ENCODE peak calls at places on chromosome 15, in eight cellular contexts. N is transverse colon, S is stomach, U is spleen, O is breast epithelium, I is Panc1, E is endothelial cell of umbilical vein, C is GM12878. Q is an unnamed sample. For H3K36me3, the result is how much of the 10 kb centered on the place peaks cover.

GRCh38 chr15:71162309-71162708 is 47.0 kb downstream of the THSD4 start:
- DNase-seq in U (no peak), S (no peak), O (no peak), C (no peak), E (no peak), I (no peak), N (no peak), Q (no peak)

GRCh38 chr15:76972420-76973361 is 22.2 kb upstream of the PSTPIP1 start:
- DNase-seq in C (no peak), E (peak), S (no peak), U (no peak), O (no peak), N (no peak), I (no peak), Q (no peak)

GRCh38 chr15:100784493-100785180 is 95.0 kb upstream of the ALDH1A3 start:
- DNase-seq in O (no peak), N (no peak), C (no peak), I (no peak), E (no peak), U (no peak), S (peak), Q (no peak)

GRCh38 chr15:31254431-31255175 is 72.0 kb upstream of the KLF13 start:
- DNase-seq in S (no peak), U (peak), C (no peak), E (peak), O (no peak), N (peak), I (no peak), Q (peak)

GRCh38 chr15:29774900-29775299 is 47.4 kb downstream of the TJP1 start:
- DNase-seq in O (no peak), E (no peak), C (no peak), N (no peak), S (no peak), U (no peak), I (peak), Q (no peak)

GRCh38 chr15:29873942-29874341 is 51.7 kb upstream of the TJP1 start:
- DNase-seq in O (no peak), S (no peak), C (no peak), I (no peak), U (no peak), E (no peak), N (no peak), Q (no peak)

GRCh38 chr15:98906712-98907083 is 100.9 kb downstream of the PGPEP1L start:
- DNase-seq in E (no peak), O (no peak), U (no peak), C (no peak), I (no peak), N (no peak), S (peak), Q (no peak)

GRCh38 chr15:66932634-66933024 is 132.8 kb upstream of the SMAD3 start:
- DNase-seq in N (no peak), I (no peak), C (no peak), S (no peak), O (no peak), E (no peak), U (no peak), Q (no peak)

GRCh38 chr15:77001351-77001750 is 6.4 kb downstream of the PSTPIP1 start:
- DNase-seq in U (peak), O (no peak), S (no peak), C (no peak), N (no peak), I (no peak), E (no peak), Q (no peak)

GRCh38 chr15:22873204-22873701 is 34.8 kb downstream of the NIPA2 start:
- DNase-seq in U (peak), I (no peak), N (no peak), E (no peak), O (no peak), S (no peak), C (no peak), Q (no peak)

GRCh38 chr15:40097968-40098476 is 10.7 kb downstream of the BMF start:
- DNase-seq in C (no peak), N (peak), U (peak), S (peak), O (no peak), I (no peak), E (peak), Q (peak)

GRCh38 chr15:99967841-99968371 is 234.7 kb upstream of the LYSMD4 start:
- DNase-seq in N (no peak), E (no peak), S (peak), I (no peak), O (peak), C (no peak), U (peak), Q (peak)

GRCh38 chr15:63815796-63816533 is 17.8 kb downstream of the HERC1 start:
- DNase-seq in O (no peak), S (no peak), U (no peak), N (no peak), E (no peak), I (no peak), C (no peak), Q (no peak)

GRCh38 chr15:78170848-78171773 is 21.9 kb downstream of the IDH3A start:
- DNase-seq in O (no peak), U (no peak), S (no peak), C (peak), I (no peak), E (no peak), N (no peak), Q (peak)

GRCh38 chr15:83928392-83928734 is 274.4 kb downstream of the ADAMTSL3 start:
- DNase-seq in S (no peak), N (no peak), E (no peak), O (no peak), C (peak), U (no peak), I (no peak), Q (no peak)

GRCh38 chr15:63200464-63201242 is 11.2 kb downstream of the RAB8B start:
- DNase-seq in S (no peak), C (no peak), E (no peak), N (no peak), U (no peak), O (no peak), I (no peak), Q (no peak)

GRCh38 chr15:34628577-34629152 is 45.2 kb upstream of the GOLGA8B start:
- DNase-seq in U (no peak), O (no peak), N (no peak), I (no peak), S (no peak), E (peak), C (no peak), Q (no peak)

GRCh38 chr15:89034305-89034704 is 54.0 kb upstream of the ABHD2 start:
- DNase-seq in I (no peak), E (peak), S (no peak), O (no peak), N (no peak), C (no peak), U (no peak), Q (no peak)

GRCh38 chr15:42207674-42208579 is at the start of gene VPS39:
- DNase-seq in I (peak), O (peak), E (peak), N (peak), C (peak), S (peak), U (peak), Q (peak)
- TF ChIP-seq POLR2AphosphoS5 in I (peak), O (peak), E (peak), N (peak), C (peak), S (peak), U (peak), Q (peak)

DNA sequence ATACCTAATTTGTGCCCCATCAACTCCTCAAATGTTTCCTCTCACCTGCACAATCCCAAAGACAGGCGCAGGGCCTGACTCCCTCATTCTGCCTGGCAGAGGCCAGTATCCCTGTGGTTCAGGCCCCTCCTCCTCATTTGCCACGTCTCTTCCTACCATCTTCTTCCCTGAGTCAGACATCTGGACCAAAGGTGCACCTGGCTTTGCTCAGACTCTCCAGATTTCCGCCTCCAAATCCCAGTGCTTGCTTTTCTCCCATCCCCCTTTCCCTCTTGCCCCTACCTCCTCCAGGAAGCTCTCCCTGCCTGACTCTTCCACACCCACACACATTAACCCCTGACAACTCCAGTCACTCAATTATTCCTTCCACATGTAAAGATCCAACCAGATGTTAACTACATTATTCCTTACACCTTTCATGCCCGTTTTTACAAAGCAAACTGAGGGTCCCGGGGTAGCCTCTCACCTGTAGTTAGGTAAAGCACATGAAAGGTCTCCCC is 19.6 kb downstream of the SEMA7A start:
- DNase-seq in U (no peak), S (no peak), E (no peak), N (no peak), O (no peak), I (no peak), C (no peak), Q (no peak)
- H3K36me3 ChIP-seq in U (half or more), S (half or more), E (under half), N (under half), O (under half), I (under half), C (half or more), Q (under half)

GRCh38 chr15:50797926-50798325 is 32.4 kb upstream of the SPPL2A start:
- DNase-seq in E (no peak), O (no peak), I (no peak), U (no peak), S (no peak), C (no peak), N (no peak), Q (peak)
- TF ChIP-seq POLR2AphosphoS5 in E (no peak), O (no peak), I (no peak), U (no peak), S (no peak), C (no peak), N (no peak), Q (peak)

DNA sequence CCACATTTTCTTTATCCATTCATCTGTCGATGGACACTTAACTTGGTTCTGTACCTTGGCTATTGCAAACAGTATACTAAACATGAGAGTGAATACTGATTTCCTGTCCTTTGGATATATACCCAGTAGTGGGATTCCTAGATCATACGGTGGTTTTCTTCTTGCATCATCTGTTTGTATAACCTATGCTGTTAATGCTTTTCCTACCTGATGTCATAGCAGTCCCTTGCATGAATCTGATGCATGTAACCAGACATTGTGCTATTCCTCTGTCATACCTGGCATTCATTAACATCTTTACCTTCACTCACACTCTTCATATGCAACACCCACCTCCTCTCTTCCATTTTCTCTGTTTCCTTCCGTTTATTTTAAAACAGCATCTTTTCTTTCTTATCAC is 185.2 kb downstream of the KLHL25 start:
- DNase-seq in O (no peak), C (no peak), E (no peak), I (no peak), U (no peak), N (no peak), S (no peak), Q (no peak)
- H3K36me3 ChIP-seq in O (under half), C (under half), E (under half), I (under half), U (under half), N (under half), S (under half), Q (under half)

GRCh38 chr15:90665288-90666134 is 51.6 kb upstream of the BLM start:
- DNase-seq in N (peak), O (peak), I (no peak), C (peak), E (peak), U (peak), S (peak), Q (peak)
- TF ChIP-seq POLR2AphosphoS5 in N (peak), O (peak), I (peak), C (peak), E (peak), U (peak), S (peak), Q (no peak)

GRCh38 chr15:80971143-80971542 is 18.5 kb downstream of the MESD start:
- DNase-seq in S (no peak), U (no peak), N (no peak), O (no peak), E (no peak), I (no peak), C (no peak), Q (no peak)

GRCh38 chr15:80976851-80977250 is 12.8 kb downstream of the MESD start:
- DNase-seq in O (no peak), S (no peak), E (no peak), N (no peak), I (no peak), C (no peak), U (no peak), Q (no peak)

GRCh38 chr15:80972276-80972675 is 17.3 kb downstream of the MESD start:
- DNase-seq in N (no peak), U (no peak), I (no peak), O (no peak), C (no peak), E (no peak), S (no peak), Q (no peak)

GRCh38 chr15:80977627-80978036 is 12.0 kb downstream of the MESD start:
- DNase-seq in N (peak), U (no peak), O (no peak), E (peak), S (peak), C (no peak), I (no peak), Q (peak)

GRCh38 chr15:80974914-80975313 is 14.7 kb downstream of the MESD start:
- DNase-seq in E (no peak), I (no peak), O (no peak), N (no peak), S (no peak), U (no peak), C (no peak), Q (no peak)
- H3K36me3 ChIP-seq in E (under half), I (under half), O (under half), N (under half), S (under half), U (under half), C (under half), Q (under half)

GRCh38 chr15:96325579-96326331 is 4.7 kb upstream of the NR2F2 start:
- DNase-seq in O (no peak), U (no peak), I (no peak), C (no peak), S (no peak), E (peak), N (no peak), Q (no peak)

GRCh38 chr15:96324900-96325299 is 5.6 kb upstream of the NR2F2 start:
- DNase-seq in E (peak), U (no peak), C (no peak), O (no peak), S (no peak), N (no peak), I (no peak), Q (no peak)

GRCh38 chr15:96327155-96327741 is 3.3 kb upstream of the NR2F2 start:
- DNase-seq in O (no peak), C (peak), S (no peak), E (peak), I (no peak), N (no peak), U (no peak), Q (peak)

GRCh38 chr15:96328101-96328958 is 2.2 kb upstream of the NR2F2 start:
- DNase-seq in E (peak), O (no peak), N (no peak), U (no peak), S (no peak), C (no peak), I (no peak), Q (no peak)

GRCh38 chr15:96326551-96327154 is 3.8 kb upstream of the NR2F2 start:
- DNase-seq in O (peak), N (peak), I (no peak), E (peak), S (peak), U (no peak), C (no peak), Q (no peak)
- TF ChIP-seq POLR2AphosphoS5 in O (no peak), N (no peak), I (no peak), E (no peak), S (peak), U (peak), C (no peak), Q (no peak)

GRCh38 chr15:46315540-46315939 is 680.7 kb downstream of the SQOR start:
- DNase-seq in O (no peak), C (no peak), U (no peak), E (no peak), S (no peak), N (no peak), I (no peak), Q (no peak)
- H3K36me3 ChIP-seq in O (under half), C (under half), U (under half), E (under half), S (under half), N (under half), I (under half), Q (under half)

DNA sequence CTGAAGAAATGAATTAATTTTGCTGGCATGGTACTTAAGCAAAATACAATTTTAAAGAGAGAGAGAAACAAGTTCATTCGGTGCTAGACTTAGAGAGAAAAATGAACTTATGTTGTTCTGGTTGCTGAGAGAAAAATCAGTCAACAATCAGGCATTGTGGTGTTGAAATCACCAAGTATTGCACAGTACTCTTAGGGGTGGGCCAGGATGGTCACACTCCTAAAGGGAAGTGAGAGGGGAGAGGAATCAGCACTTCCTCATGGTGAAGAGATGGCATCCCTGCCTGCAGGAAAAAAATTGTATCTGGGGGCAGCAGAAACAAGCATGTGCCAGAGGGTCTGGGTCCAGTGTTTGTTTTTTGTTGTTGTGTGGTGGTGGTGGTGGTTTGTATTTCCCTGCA is 7.0 kb upstream of the DMXL2 start:
- DNase-seq in U (no peak), S (no peak), I (no peak), N (no peak), C (no peak), E (no peak), O (no peak), Q (no peak)
- TF ChIP-seq POLR2AphosphoS5 in U (no peak), S (no peak), I (no peak), N (no peak), C (no peak), E (no peak), O (no peak), Q (no peak)